ENCODE peak calls at places on chromosomes 12 and 14, in six cellular contexts. One of them, this sample, is unnamed.

GRCh38 chr14:54567634-54568561 is 970 bp downstream of the SAMD4A start:
- DNase-seq in IMR-90: no peak
- DNase-seq in mesenchymal stem cell: peak
- DNase-seq in neuronal stem cell: peak
- DNase-seq in trophoblast cell: peak
- DNase-seq in H1: no peak
- DNase-seq in this sample: peak

GRCh38 chr14:51780741-51781140 is 79.7 kb upstream of the GNG2 start:
- DNase-seq in mesenchymal stem cell: peak
- DNase-seq in H1: no peak
- DNase-seq in trophoblast cell: peak
- DNase-seq in neuronal stem cell: no peak
- DNase-seq in IMR-90: peak
- DNase-seq in this sample: no peak

GRCh38 chr12:20260864-20261263 is 107.5 kb upstream of the PDE3A start:
- DNase-seq in mesenchymal stem cell: no peak
- DNase-seq in H1: no peak
- DNase-seq in trophoblast cell: no peak
- DNase-seq in IMR-90: no peak
- DNase-seq in neuronal stem cell: no peak
- DNase-seq in this sample: no peak

GRCh38 chr12:116958402-116959197 is 47.9 kb downstream of the FBXW8 start:
- DNase-seq in mesenchymal stem cell: no peak
- DNase-seq in IMR-90: peak
- DNase-seq in trophoblast cell: no peak
- DNase-seq in neuronal stem cell: no peak
- DNase-seq in H1: no peak
- DNase-seq in this sample: no peak

GRCh38 chr12:113461666-113462065 is 10.0 kb downstream of the LHX5 start:
- DNase-seq in IMR-90: no peak
- DNase-seq in trophoblast cell: peak
- DNase-seq in H1: no peak
- DNase-seq in mesenchymal stem cell: peak
- DNase-seq in neuronal stem cell: peak
- DNase-seq in this sample: peak

GRCh38 chr14:63705561-63706070 is 22.2 kb downstream of the SGPP1 start:
- DNase-seq in neuronal stem cell: no peak
- DNase-seq in trophoblast cell: no peak
- DNase-seq in H1: no peak
- DNase-seq in mesenchymal stem cell: no peak
- DNase-seq in IMR-90: no peak
- DNase-seq in this sample: no peak

GRCh38 chr12:76282744-76283143 is 65.5 kb downstream of the BBS10 start:
- DNase-seq in mesenchymal stem cell: no peak
- DNase-seq in IMR-90: no peak
- DNase-seq in trophoblast cell: no peak
- DNase-seq in H1: no peak
- DNase-seq in neuronal stem cell: no peak
- DNase-seq in this sample: no peak

GRCh38 chr12:101598483-101598882 is 3.7 kb downstream of the MYBPC1 start:
- DNase-seq in mesenchymal stem cell: no peak
- DNase-seq in H1: no peak
- DNase-seq in trophoblast cell: no peak
- DNase-seq in IMR-90: no peak
- DNase-seq in neuronal stem cell: no peak
- DNase-seq in this sample: no peak

GRCh38 chr14:55877942-55878341 is 240.3 kb upstream of the PELI2 start:
- DNase-seq in H1: no peak
- DNase-seq in neuronal stem cell: no peak
- DNase-seq in IMR-90: peak
- DNase-seq in mesenchymal stem cell: no peak
- DNase-seq in trophoblast cell: peak
- DNase-seq in this sample: no peak

GRCh38 chr14:21997300-21997699 is 323.7 kb upstream of the OR4E1 start:
- DNase-seq in H1: no peak
- DNase-seq in trophoblast cell: peak
- DNase-seq in IMR-90: peak
- DNase-seq in neuronal stem cell: peak
- DNase-seq in mesenchymal stem cell: peak
- DNase-seq in this sample: peak

GRCh38 chr12:131783915-131784541 is 44.2 kb upstream of the MMP17 start:
- DNase-seq in mesenchymal stem cell: peak
- DNase-seq in IMR-90: peak
- DNase-seq in neuronal stem cell: no peak
- DNase-seq in H1: no peak
- DNase-seq in trophoblast cell: peak
- DNase-seq in this sample: peak

GRCh38 chr14:51922624-51923023 is 62.2 kb downstream of the GNG2 start:
- DNase-seq in H1: no peak
- DNase-seq in neuronal stem cell: peak
- DNase-seq in mesenchymal stem cell: peak
- DNase-seq in IMR-90: peak
- DNase-seq in trophoblast cell: no peak
- DNase-seq in this sample: no peak

GRCh38 chr14:75831455-75831854 is 150.3 kb downstream of the TGFB3 start:
- DNase-seq in trophoblast cell: peak
- DNase-seq in H1: no peak
- DNase-seq in IMR-90: peak
- DNase-seq in mesenchymal stem cell: no peak
- DNase-seq in neuronal stem cell: no peak
- DNase-seq in this sample: no peak

GRCh38 chr12:8452036-8452435 is 3.7 kb upstream of the CLEC6A start:
- DNase-seq in neuronal stem cell: no peak
- DNase-seq in trophoblast cell: peak
- DNase-seq in H1: no peak
- DNase-seq in IMR-90: no peak
- DNase-seq in mesenchymal stem cell: no peak
- DNase-seq in this sample: no peak

GRCh38 chr12:94762259-94762942 is 112.0 kb upstream of the TMCC3 start:
- DNase-seq in neuronal stem cell: no peak
- DNase-seq in trophoblast cell: peak
- DNase-seq in H1: no peak
- DNase-seq in mesenchymal stem cell: peak
- DNase-seq in IMR-90: no peak
- DNase-seq in this sample: no peak

GRCh38 chr14:50772361-50772760 is 58.6 kb downstream of the NIN start:
- DNase-seq in IMR-90: peak
- DNase-seq in H1: no peak
- DNase-seq in mesenchymal stem cell: no peak
- DNase-seq in trophoblast cell: no peak
- DNase-seq in neuronal stem cell: no peak
- DNase-seq in this sample: no peak

GRCh38 chr12:89247962-89248361 is 104.3 kb downstream of the DUSP6 start:
- DNase-seq in IMR-90: peak
- DNase-seq in mesenchymal stem cell: no peak
- DNase-seq in neuronal stem cell: no peak
- DNase-seq in trophoblast cell: no peak
- DNase-seq in H1: no peak
- DNase-seq in this sample: no peak

GRCh38 chr12:131799828-131800593 is 28.2 kb upstream of the MMP17 start:
- DNase-seq in mesenchymal stem cell: no peak
- DNase-seq in H1: no peak
- DNase-seq in trophoblast cell: no peak
- DNase-seq in IMR-90: no peak
- DNase-seq in neuronal stem cell: no peak
- DNase-seq in this sample: no peak

GRCh38 chr12:97308576-97309198 is 153.9 kb upstream of the RMST start:
- DNase-seq in IMR-90: peak
- DNase-seq in mesenchymal stem cell: peak
- DNase-seq in neuronal stem cell: peak
- DNase-seq in trophoblast cell: peak
- DNase-seq in H1: no peak
- DNase-seq in this sample: no peak

DNA sequence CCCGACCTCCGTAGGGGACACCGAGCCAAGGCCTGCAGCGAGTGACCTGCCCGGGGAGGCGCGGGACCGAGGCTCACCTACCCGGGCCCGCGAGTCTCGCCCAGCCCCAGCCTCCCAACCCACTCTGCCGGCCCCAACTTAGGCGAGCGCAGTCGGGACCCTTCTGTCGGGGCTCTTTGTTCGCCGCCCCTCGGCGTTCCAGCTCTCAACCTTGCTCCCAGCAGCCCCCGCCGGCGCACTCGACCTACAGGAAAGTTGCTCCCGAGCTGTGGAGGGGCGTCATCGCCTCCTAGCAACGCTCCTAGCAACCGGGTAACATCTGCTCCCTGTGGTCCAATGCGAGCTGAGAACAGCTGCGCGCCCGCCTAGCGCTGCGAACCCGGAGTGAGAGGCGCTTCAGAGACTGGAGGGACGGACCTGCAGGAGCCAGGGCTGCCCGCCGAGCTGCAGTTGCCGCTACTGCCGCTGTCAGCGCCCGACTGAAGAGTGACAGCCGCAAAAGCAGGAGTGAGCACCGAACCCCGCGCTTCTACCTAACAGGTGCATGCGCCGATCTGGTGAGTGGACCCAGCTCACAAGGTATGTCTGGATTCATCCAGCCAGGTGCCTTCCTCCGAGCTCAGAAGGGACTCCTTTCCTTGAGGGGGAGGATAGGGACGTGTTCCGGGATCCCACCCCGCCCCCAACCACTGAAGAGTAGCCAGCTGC is 354.9 kb downstream of the SNAPC1 start:
- DNase-seq in H1: peak
- DNase-seq in trophoblast cell: peak
- DNase-seq in mesenchymal stem cell: peak
- DNase-seq in neuronal stem cell: peak
- DNase-seq in IMR-90: peak
- DNase-seq in this sample: peak
- H2AFZ ChIP-seq in H1: no peak
- H2AFZ ChIP-seq in trophoblast cell: no peak
- H2AFZ ChIP-seq in mesenchymal stem cell: no peak
- H2AFZ ChIP-seq in neuronal stem cell: peak
- H2AFZ ChIP-seq in IMR-90: peak
- H2AFZ ChIP-seq in this sample: no peak

DNA sequence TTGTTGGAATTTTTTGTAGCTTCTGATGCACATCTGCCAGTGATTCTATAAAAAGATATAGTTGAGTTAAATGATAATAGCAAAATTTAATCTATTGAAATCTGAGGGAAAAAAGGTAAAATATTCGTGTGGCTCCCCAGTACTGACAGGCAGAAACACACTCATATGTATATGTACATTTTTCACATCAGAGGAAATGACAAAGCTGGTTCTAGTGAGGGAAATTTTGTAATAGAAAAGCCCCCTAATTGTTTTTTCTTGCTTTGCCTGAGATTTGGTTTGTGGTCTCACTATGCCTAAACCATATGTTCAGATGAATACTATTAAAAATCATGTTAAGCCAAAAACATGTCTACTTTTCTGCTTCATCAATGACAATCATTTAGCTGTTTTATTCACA is 203.4 kb downstream of the ANO6 start:
- DNase-seq in IMR-90: no peak
- DNase-seq in H1: no peak
- DNase-seq in trophoblast cell: no peak
- DNase-seq in neuronal stem cell: no peak
- DNase-seq in mesenchymal stem cell: no peak
- DNase-seq in this sample: no peak
- H2BK120ac ChIP-seq in IMR-90: no peak
- H2BK120ac ChIP-seq in H1: no peak
- H2BK120ac ChIP-seq in trophoblast cell: no peak
- H2BK120ac ChIP-seq in neuronal stem cell: no peak
- H2BK120ac ChIP-seq in mesenchymal stem cell: no peak
- H2BK120ac ChIP-seq in this sample: no peak

DNA sequence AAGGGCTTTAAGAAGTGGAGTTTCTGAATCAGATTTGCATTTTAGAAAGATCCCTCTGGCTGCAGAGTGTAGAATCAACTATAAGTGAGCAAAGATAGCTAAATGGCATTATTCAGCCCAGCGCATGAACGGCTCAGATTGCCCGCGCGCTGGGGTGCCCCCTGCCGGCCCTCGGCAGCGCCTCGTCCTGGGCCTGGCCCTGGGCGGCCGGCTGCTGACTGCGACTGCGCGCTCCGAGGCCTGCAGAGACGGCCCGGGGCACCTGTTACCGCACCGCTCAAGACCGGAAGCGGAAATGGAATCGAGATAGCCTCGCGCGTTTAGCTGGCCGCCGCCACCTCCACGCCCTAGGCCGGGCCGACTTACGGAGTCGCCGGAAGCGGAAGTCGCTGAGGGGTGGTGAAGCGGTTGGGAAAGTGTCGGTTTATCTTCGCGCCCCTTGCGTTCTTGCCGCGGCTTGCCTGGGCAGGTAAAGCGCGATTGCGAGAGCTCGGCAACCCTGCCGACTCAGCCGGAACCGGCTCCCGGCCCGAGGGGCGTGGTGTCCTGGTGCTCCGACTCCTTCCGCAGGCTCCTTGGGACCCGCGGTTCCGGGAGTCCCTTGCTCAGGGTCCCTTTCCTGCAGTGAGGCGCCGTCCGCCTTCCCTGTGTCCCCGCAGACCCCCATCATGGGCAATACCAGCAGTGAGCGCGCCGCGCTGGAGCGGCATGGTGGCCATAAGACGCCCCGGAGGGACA is at the start of gene PRKAB1:
- DNase-seq in trophoblast cell: peak
- DNase-seq in IMR-90: peak
- DNase-seq in mesenchymal stem cell: peak
- DNase-seq in neuronal stem cell: peak
- DNase-seq in H1: peak
- DNase-seq in this sample: peak
- H4K8ac ChIP-seq in trophoblast cell: peak
- H4K8ac ChIP-seq in IMR-90: peak
- H4K8ac ChIP-seq in mesenchymal stem cell: peak
- H4K8ac ChIP-seq in neuronal stem cell: peak
- H4K8ac ChIP-seq in H1: peak
- H4K8ac ChIP-seq in this sample: no peak

GRCh38 chr14:65303902-65304222 is 108.7 kb upstream of the FUT8 start:
- DNase-seq in mesenchymal stem cell: no peak
- DNase-seq in neuronal stem cell: no peak
- DNase-seq in IMR-90: no peak
- DNase-seq in trophoblast cell: no peak
- DNase-seq in H1: no peak
- DNase-seq in this sample: no peak

GRCh38 chr14:65304963-65305362 is 107.6 kb upstream of the FUT8 start:
- DNase-seq in H1: no peak
- DNase-seq in IMR-90: no peak
- DNase-seq in mesenchymal stem cell: no peak
- DNase-seq in trophoblast cell: no peak
- DNase-seq in neuronal stem cell: no peak
- DNase-seq in this sample: no peak

GRCh38 chr14:65302571-65303184 is 109.9 kb upstream of the FUT8 start:
- DNase-seq in H1: no peak
- DNase-seq in trophoblast cell: no peak
- DNase-seq in IMR-90: no peak
- DNase-seq in neuronal stem cell: no peak
- DNase-seq in mesenchymal stem cell: no peak
- DNase-seq in this sample: no peak

GRCh38 chr14:65303185-65303901 is 109.2 kb upstream of the FUT8 start:
- DNase-seq in neuronal stem cell: no peak
- DNase-seq in IMR-90: peak
- DNase-seq in H1: no peak
- DNase-seq in mesenchymal stem cell: no peak
- DNase-seq in trophoblast cell: no peak
- DNase-seq in this sample: no peak

GRCh38 chr14:65304239-65304638 is 108.3 kb upstream of the FUT8 start:
- DNase-seq in trophoblast cell: no peak
- DNase-seq in neuronal stem cell: no peak
- DNase-seq in H1: no peak
- DNase-seq in mesenchymal stem cell: no peak
- DNase-seq in IMR-90: no peak
- DNase-seq in this sample: no peak
- H2AFZ ChIP-seq in trophoblast cell: no peak
- H2AFZ ChIP-seq in neuronal stem cell: no peak
- H2AFZ ChIP-seq in H1: no peak
- H2AFZ ChIP-seq in mesenchymal stem cell: no peak
- H2AFZ ChIP-seq in IMR-90: peak
- H2AFZ ChIP-seq in this sample: no peak